ENCODE peak calls at places on chromosomes 5 and 9, in ten cellular contexts. P is left ventricle myocardium inferior, Y is cardiac fibroblast, Q is right lobe of liver, J is left lung, S is mesendoderm, X is fibroblast of mammary gland, Z is skeletal muscle cell, F is brain microvascular endothelial cell, T is A549. V is an unnamed sample.

GRCh38 chr5:173808079-173808808 is 79.9 kb upstream of the CPEB4 start:
- DNase-seq in P (no peak), Y (no peak), Q (no peak), J (no peak), S (no peak), X (peak; percentile 52), Z (no peak), F (no peak), T (no peak), V (no peak)

GRCh38 chr5:179805070-179805528 is 1.6 kb downstream of the MGAT4B start:
- DNase-seq in P (no peak), Y (no peak), Q (peak; percentile 72), J (no peak), S (no peak), X (no peak), Z (no peak), F (no peak), T (no peak), V (no peak)

GRCh38 chr9:73038613-73039012 is 85.8 kb upstream of the ALDH1A1 start:
- DNase-seq in P (peak; percentile 22), Y (peak; percentile 85), Q (peak; percentile 29), J (no peak), S (peak; percentile 60), X (peak; percentile 81), Z (peak; percentile 82), F (no peak), T (peak; percentile 77), V (no peak)

GRCh38 chr5:42057254-42057690 is 132.2 kb downstream of the FBXO4 start:
- DNase-seq in P (no peak), Y (peak; percentile 43), Q (peak; percentile 32), J (no peak), S (peak; percentile 78), X (peak; percentile 46), Z (no peak), F (peak; percentile 15), T (peak; percentile 48), V (peak; percentile 56)

GRCh38 chr9:113619156-113619861 is 155.8 kb downstream of the RGS3 start:
- DNase-seq in P (no peak), Y (no peak), Q (peak; percentile 82), J (no peak), S (no peak), X (no peak), Z (no peak), F (no peak), T (no peak), V (no peak)

GRCh38 chr5:124745367-124746251 is 830 bp downstream of the ZNF608 start:
- DNase-seq in P (no peak), Y (peak; percentile 61), Q (no peak), J (no peak), S (no peak), X (peak; percentile 57), Z (no peak), F (no peak), T (no peak), V (peak; percentile 65)

GRCh38 chr9:19456996-19457693 is 48.3 kb downstream of the ACER2 start:
- DNase-seq in P (peak; percentile 35), Y (peak; percentile 86), Q (no peak), J (no peak), S (peak; percentile 87), X (peak; percentile 76), Z (no peak), F (peak; percentile 63), T (peak; percentile 68), V (peak; percentile 68)

GRCh38 chr9:127538849-127539258 is 73.2 kb upstream of the STXBP1 start:
- DNase-seq in P (no peak), Y (peak; percentile 42), Q (no peak), J (no peak), S (no peak), X (peak; percentile 79), Z (no peak), F (no peak), T (no peak), V (no peak)

DNA sequence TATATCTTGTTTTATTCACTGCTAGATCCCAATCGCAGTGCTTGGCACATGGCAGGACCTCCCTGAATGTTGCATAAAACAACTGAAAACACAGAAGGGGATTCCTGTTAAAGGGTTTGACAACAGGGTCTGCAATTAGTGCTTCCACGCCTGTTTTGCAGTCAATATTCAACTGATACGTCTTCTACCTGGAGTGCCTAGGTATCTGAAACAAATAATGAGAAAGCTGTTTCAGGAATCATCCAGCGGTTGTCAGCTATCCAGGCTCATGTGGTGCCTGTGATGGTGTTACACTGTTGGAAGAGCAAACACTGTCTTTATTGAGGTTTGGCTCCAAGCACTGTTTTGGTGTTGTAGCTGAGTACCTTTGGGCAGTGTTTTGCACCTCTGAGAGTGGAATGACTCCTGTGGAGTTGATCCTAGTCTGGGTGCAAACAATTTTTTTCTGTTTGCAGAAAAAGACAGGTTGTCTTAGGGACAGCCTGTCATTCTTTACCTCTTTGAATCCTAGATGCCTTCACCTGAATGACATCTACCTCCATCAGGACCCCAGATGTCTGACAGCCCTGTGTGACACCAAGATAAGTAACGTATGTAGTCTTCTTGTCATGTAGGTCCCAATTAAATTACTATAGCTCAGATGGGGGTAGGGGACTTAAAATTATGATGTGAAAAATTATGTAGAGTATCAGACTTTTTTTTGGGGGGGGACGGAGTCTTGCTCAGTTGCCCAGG is 14.8 kb upstream of the MATR3 start:
- DNase-seq in P (no peak), Y (no peak), Q (no peak), J (no peak), S (no peak), X (no peak), Z (no peak), F (no peak), T (no peak), V (no peak)
- H3K4me3 ChIP-seq in P (no peak overlapping the region), Y (no peak overlapping the region), Q (no peak overlapping the region), J (no peak overlapping the region), S (no peak overlapping the region), X (no peak overlapping the region), Z (no peak overlapping the region), F (no peak overlapping the region), T (no peak overlapping the region), V (peak overlapping the region; percentile 91)

GRCh38 chr5:139387611-139388197 is 2.0 kb downstream of the MZB1 start:
- DNase-seq in P (no peak), Y (no peak), Q (no peak), J (no peak), S (no peak), X (no peak), Z (no peak), F (no peak), T (no peak), V (peak; percentile 70)
- H3K4me3 ChIP-seq in P (no peak overlapping the region), Y (no peak overlapping the region), Q (no peak overlapping the region), J (no peak overlapping the region), S (no peak overlapping the region), X (no peak overlapping the region), Z (no peak overlapping the region), F (no peak overlapping the region), T (peak overlapping the region; percentile 28), V (peak overlapping the region; percentile 79)

GRCh38 chr9:130660683-130661460 is 3.5 kb upstream of the PRDM12 start:
- DNase-seq in P (no peak), Y (no peak), Q (no peak), J (peak; percentile 69), S (peak; percentile 32), X (no peak), Z (no peak), F (no peak), T (no peak), V (no peak)
- H3K4me3 ChIP-seq in P (peak overlapping the region; percentile 58), Y (peak overlapping the region; percentile 26), Q (peak overlapping the region; percentile 25), J (no peak overlapping the region), S (no peak overlapping the region), X (no peak overlapping the region), Z (peak overlapping the region; percentile 15), F (peak overlapping the region; percentile 24), T (peak overlapping the region; percentile 48), V (no peak overlapping the region)

GRCh38 chr9:78691531-78691930 is 394.6 kb downstream of the PSAT1 start:
- DNase-seq in P (no peak), Y (no peak), Q (no peak), J (no peak), S (no peak), X (peak; percentile 20), Z (no peak), F (no peak), T (no peak), V (no peak)
- H3K4me3 ChIP-seq in P (no peak overlapping the region), Y (no peak overlapping the region), Q (no peak overlapping the region), J (no peak overlapping the region), S (no peak overlapping the region), X (no peak overlapping the region), Z (no peak overlapping the region), F (no peak overlapping the region), T (no peak overlapping the region), V (no peak overlapping the region)

GRCh38 chr9:99650187-99650874 is 171.4 kb upstream of the NR4A3 start:
- DNase-seq in P (no peak), Y (no peak), Q (no peak), J (peak; percentile 39), S (no peak), X (no peak), Z (no peak), F (no peak), T (no peak), V (no peak)

GRCh38 chr9:99647617-99648016 is 174.1 kb upstream of the NR4A3 start:
- DNase-seq in P (no peak), Y (no peak), Q (no peak), J (no peak), S (no peak), X (no peak), Z (no peak), F (no peak), T (no peak), V (no peak)
- H3K4me3 ChIP-seq in P (no peak overlapping the region), Y (no peak overlapping the region), Q (no peak overlapping the region), J (no peak overlapping the region), S (no peak overlapping the region), X (no peak overlapping the region), Z (no peak overlapping the region), F (no peak overlapping the region), T (no peak overlapping the region), V (no peak overlapping the region)

DNA sequence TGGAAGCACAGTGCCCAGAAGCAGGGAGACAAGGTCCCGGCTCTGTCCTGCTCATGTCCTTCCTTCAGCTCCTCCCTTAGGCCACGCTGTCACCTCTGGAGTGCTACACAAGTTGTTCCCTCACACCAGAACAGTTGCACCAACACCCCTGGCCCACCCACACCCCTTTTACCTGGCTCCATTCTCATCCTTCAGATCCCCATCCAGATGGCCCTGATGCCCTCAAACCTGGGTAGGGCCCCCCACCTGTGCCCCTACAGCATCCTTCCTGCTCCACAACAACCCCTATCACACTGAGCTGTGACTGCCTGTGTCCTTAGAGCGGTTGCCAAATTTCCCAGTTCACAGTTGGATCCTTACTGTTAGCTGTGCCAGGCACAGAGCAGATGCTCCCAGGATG is 29.2 kb downstream of the ANKS6 start:
- DNase-seq in P (no peak), Y (no peak), Q (no peak), J (no peak), S (no peak), X (no peak), Z (no peak), F (no peak), T (no peak), V (no peak)
- H3K4me3 ChIP-seq in P (no peak overlapping the region), Y (no peak overlapping the region), Q (no peak overlapping the region), J (no peak overlapping the region), S (no peak overlapping the region), X (no peak overlapping the region), Z (no peak overlapping the region), F (no peak overlapping the region), T (no peak overlapping the region), V (no peak overlapping the region)

V was measured in OCI-LY7.